ENCODE peak calls at places on chromosomes 1 and 21, in four cellular contexts. One of them, this sample, is unnamed.

GRCh38 chr1:244778356-244778755 is 57.1 kb upstream of the COX20 start:
- DNase-seq in BJ: peak
- DNase-seq in AG09309: peak
- DNase-seq in heart right ventricle: no peak
- DNase-seq in this sample: no peak

GRCh38 chr1:30759718-30760281 is 2.2 kb upstream of the LAPTM5 start:
- DNase-seq in AG09309: no peak
- DNase-seq in BJ: no peak
- DNase-seq in heart right ventricle: no peak
- DNase-seq in this sample: no peak

GRCh38 chr1:163924041-163924440 is 602.3 kb downstream of the NUF2 start:
- DNase-seq in BJ: no peak
- DNase-seq in heart right ventricle: no peak
- DNase-seq in AG09309: no peak
- DNase-seq in this sample: no peak

GRCh38 chr21:45595574-45596295 is 47.8 kb upstream of the PCBP3 start:
- DNase-seq in BJ: no peak
- DNase-seq in AG09309: no peak
- DNase-seq in heart right ventricle: no peak
- DNase-seq in this sample: no peak

GRCh38 chr1:53288247-53289049 is 39.4 kb downstream of the LRP8 start:
- DNase-seq in AG09309: no peak
- DNase-seq in heart right ventricle: no peak
- DNase-seq in BJ: no peak
- DNase-seq in this sample: no peak

GRCh38 chr1:237191403-237191802 is 149.4 kb downstream of the RYR2 start:
- DNase-seq in heart right ventricle: no peak
- DNase-seq in AG09309: no peak
- DNase-seq in BJ: no peak
- DNase-seq in this sample: no peak

GRCh38 chr1:113804421-113805255 is 7.6 kb downstream of the RSBN1 start:
- DNase-seq in BJ: no peak
- DNase-seq in heart right ventricle: no peak
- DNase-seq in AG09309: peak
- DNase-seq in this sample: no peak

GRCh38 chr1:7420706-7421105 is 350.4 kb upstream of the VAMP3 start:
- DNase-seq in AG09309: no peak
- DNase-seq in BJ: no peak
- DNase-seq in heart right ventricle: no peak
- DNase-seq in this sample: no peak

GRCh38 chr21:25568230-25568629 is 39.1 kb downstream of the MRPL39 start:
- DNase-seq in BJ: no peak
- DNase-seq in AG09309: no peak
- DNase-seq in heart right ventricle: peak
- DNase-seq in this sample: peak

GRCh38 chr1:115320368-115320767 is 17.7 kb downstream of the NGF start:
- DNase-seq in BJ: no peak
- DNase-seq in heart right ventricle: no peak
- DNase-seq in AG09309: no peak
- DNase-seq in this sample: no peak

GRCh38 chr1:228150458-228151169 is 884 bp downstream of the GJC2 start:
- DNase-seq in AG09309: no peak
- DNase-seq in heart right ventricle: peak
- DNase-seq in BJ: no peak
- DNase-seq in this sample: no peak

GRCh38 chr1:220803401-220804201 is 16.9 kb downstream of the MTARC1 start:
- DNase-seq in heart right ventricle: peak
- DNase-seq in BJ: no peak
- DNase-seq in AG09309: no peak
- DNase-seq in this sample: no peak

GRCh38 chr1:201732351-201732750 is 96.6 kb upstream of the IPO9 start:
- DNase-seq in heart right ventricle: no peak
- DNase-seq in BJ: no peak
- DNase-seq in AG09309: no peak
- DNase-seq in this sample: no peak

GRCh38 chr1:3460653-3461237 is 6.3 kb downstream of the ARHGEF16 start:
- DNase-seq in BJ: no peak
- DNase-seq in heart right ventricle: no peak
- DNase-seq in AG09309: no peak
- DNase-seq in this sample: no peak

GRCh38 chr1:80427886-80428285 is 1372.8 kb upstream of the ADGRL2 start:
- DNase-seq in BJ: no peak
- DNase-seq in AG09309: no peak
- DNase-seq in heart right ventricle: no peak
- DNase-seq in this sample: no peak

GRCh38 chr1:181350146-181350545 is 133.2 kb upstream of the CACNA1E start:
- DNase-seq in heart right ventricle: no peak
- DNase-seq in BJ: no peak
- DNase-seq in AG09309: no peak
- DNase-seq in this sample: no peak

GRCh38 chr1:163706915-163707314 is 385.2 kb downstream of the NUF2 start:
- DNase-seq in AG09309: no peak
- DNase-seq in BJ: no peak
- DNase-seq in heart right ventricle: no peak
- DNase-seq in this sample: no peak

GRCh38 chr1:224080082-224080774 is 33.7 kb upstream of the FBXO28 start:
- DNase-seq in BJ: no peak
- DNase-seq in heart right ventricle: no peak
- DNase-seq in AG09309: no peak
- DNase-seq in this sample: no peak

GRCh38 chr21:15441060-15441493 is 288.7 kb upstream of the USP25 start:
- DNase-seq in heart right ventricle: no peak
- DNase-seq in AG09309: no peak
- DNase-seq in BJ: no peak
- DNase-seq in this sample: no peak

GRCh38 chr1:151716405-151716762 is 219 bp downstream of the CELF3 start:
- DNase-seq in AG09309: no peak
- DNase-seq in BJ: no peak
- DNase-seq in heart right ventricle: no peak
- DNase-seq in this sample: no peak
- H3K4me3 ChIP-seq in AG09309: no peak
- H3K4me3 ChIP-seq in BJ: no peak
- H3K4me3 ChIP-seq in heart right ventricle: no peak
- H3K4me3 ChIP-seq in this sample: no peak

GRCh38 chr1:60866251-60866650 is 216.1 kb upstream of the NFIA start:
- DNase-seq in heart right ventricle: no peak
- DNase-seq in AG09309: no peak
- DNase-seq in BJ: no peak
- DNase-seq in this sample: no peak
- H3K4me3 ChIP-seq in heart right ventricle: no peak
- H3K4me3 ChIP-seq in AG09309: no peak
- H3K4me3 ChIP-seq in BJ: no peak
- H3K4me3 ChIP-seq in this sample: no peak

GRCh38 chr1:225999912-226000337 is 782 bp upstream of the SDE2 start:
- DNase-seq in AG09309: no peak
- DNase-seq in heart right ventricle: no peak
- DNase-seq in BJ: no peak
- DNase-seq in this sample: peak
- H3K4me3 ChIP-seq in AG09309: peak
- H3K4me3 ChIP-seq in heart right ventricle: peak
- H3K4me3 ChIP-seq in BJ: peak
- H3K4me3 ChIP-seq in this sample: peak

GRCh38 chr1:197144570-197145325 is 1.7 kb downstream of the ASPM start:
- DNase-seq in heart right ventricle: no peak
- DNase-seq in BJ: no peak
- DNase-seq in AG09309: no peak
- DNase-seq in this sample: no peak
- H3K4me3 ChIP-seq in heart right ventricle: no peak
- H3K4me3 ChIP-seq in BJ: peak
- H3K4me3 ChIP-seq in AG09309: peak
- H3K4me3 ChIP-seq in this sample: peak

DNA sequence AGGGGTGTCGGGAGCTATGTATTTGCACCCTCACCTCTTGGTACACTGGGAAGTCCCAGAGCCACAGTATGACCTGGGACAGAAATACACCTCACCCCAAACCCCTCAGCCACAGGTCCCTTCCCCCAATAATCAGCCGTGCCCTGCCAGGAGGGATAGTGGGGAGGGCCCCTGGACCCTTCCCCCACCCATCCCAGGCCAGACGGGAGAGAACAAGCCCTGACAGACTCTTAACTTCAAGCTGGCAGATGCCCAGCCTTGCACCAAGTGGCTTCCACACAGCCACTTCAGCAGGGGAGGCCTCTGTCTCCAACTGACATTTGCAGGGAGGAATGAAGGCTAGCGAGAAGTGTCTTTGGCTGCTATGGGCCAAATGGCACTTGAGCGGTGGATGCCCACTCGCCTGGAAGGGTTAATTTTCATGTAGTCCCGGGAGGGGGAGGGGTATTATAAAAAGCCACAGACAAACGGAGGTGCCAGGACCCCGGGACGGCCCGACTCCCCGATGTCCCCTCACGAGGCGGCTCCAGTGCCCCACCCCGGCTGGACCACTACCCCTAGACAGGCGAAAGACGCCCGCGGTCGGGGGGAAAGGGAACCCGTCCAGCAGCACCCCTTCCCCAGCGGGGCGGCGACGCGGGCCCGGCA is 495 bp downstream of the SYNC start:
- DNase-seq in AG09309: no peak
- DNase-seq in BJ: no peak
- DNase-seq in heart right ventricle: peak
- DNase-seq in this sample: no peak
- H3K4me3 ChIP-seq in AG09309: peak
- H3K4me3 ChIP-seq in BJ: peak
- H3K4me3 ChIP-seq in heart right ventricle: peak
- H3K4me3 ChIP-seq in this sample: peak

GRCh38 chr1:155253208-155253607 is 2.1 kb downstream of the ENTREP3 start:
- DNase-seq in BJ: no peak
- DNase-seq in AG09309: no peak
- DNase-seq in heart right ventricle: no peak
- DNase-seq in this sample: no peak
- H3K4me3 ChIP-seq in BJ: peak
- H3K4me3 ChIP-seq in AG09309: peak
- H3K4me3 ChIP-seq in heart right ventricle: no peak
- H3K4me3 ChIP-seq in this sample: peak

GRCh38 chr1:27567931-27568246 is 36.1 kb downstream of the AHDC1 start:
- DNase-seq in AG09309: no peak
- DNase-seq in BJ: no peak
- DNase-seq in heart right ventricle: no peak
- DNase-seq in this sample: no peak
- H3K4me3 ChIP-seq in AG09309: no peak
- H3K4me3 ChIP-seq in BJ: no peak
- H3K4me3 ChIP-seq in heart right ventricle: peak
- H3K4me3 ChIP-seq in this sample: peak

DNA sequence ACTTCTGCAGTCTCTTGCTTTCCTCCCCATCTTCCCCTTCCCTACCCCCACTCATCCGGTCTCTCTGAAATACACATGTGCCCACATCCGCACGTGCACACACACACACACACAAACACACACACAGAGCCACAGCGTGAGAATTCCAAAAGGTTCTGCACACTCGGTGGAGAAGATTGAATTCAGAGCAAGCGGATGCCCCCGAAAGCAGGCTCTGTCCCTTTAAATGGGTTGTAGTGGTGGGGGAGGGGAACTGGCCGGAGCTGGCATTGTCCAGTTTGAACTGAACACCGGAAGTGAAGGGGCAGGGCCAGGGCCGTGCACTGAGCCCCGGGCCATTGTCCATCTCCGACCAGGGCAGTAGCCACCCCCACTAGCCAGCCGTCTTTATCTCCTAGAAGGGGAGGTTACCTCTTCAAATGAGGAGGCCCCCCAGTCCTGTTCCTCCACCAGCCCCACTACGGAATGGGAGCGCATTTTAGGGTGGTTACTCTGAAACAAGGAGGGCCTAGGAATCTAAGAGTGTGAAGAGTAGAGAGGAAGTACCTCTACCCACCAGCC is 1.3 kb upstream of the LIN28A start:
- DNase-seq in BJ: no peak
- DNase-seq in AG09309: no peak
- DNase-seq in heart right ventricle: no peak
- DNase-seq in this sample: no peak
- H3K4me3 ChIP-seq in BJ: no peak
- H3K4me3 ChIP-seq in AG09309: no peak
- H3K4me3 ChIP-seq in heart right ventricle: no peak
- H3K4me3 ChIP-seq in this sample: no peak

This sample was measured in retinal pigment epithelial cell.